ENCODE peak calls at places on chromosomes 16 and 17, in four cellular contexts. S is Panc1, Q is ovary, R is psoas muscle. G is an unnamed sample.

GRCh38 chr17:82816358-82816757 is 23.5 kb downstream of the ZNF750 start:
- DNase-seq in S (no peak), Q (no peak), R (peak; percentile 8), G (no peak)

GRCh38 chr17:7932483-7932891 is 481 bp downstream of the CNTROB start:
- DNase-seq in S (no peak), Q (peak; percentile 49), R (no peak), G (no peak)

GRCh38 chr17:42675984-42676423 is 790 bp downstream of the PLEKHH3 start:
- DNase-seq in S (no peak), Q (peak; percentile 72), R (peak; percentile 83), G (peak; percentile 56)

GRCh38 chr17:77439382-77440013 is 298.7 kb downstream of the SEC14L1 start:
- DNase-seq in S (no peak), Q (no peak), R (no peak), G (no peak)

GRCh38 chr16:87392823-87393679 is 915 bp downstream of the MAP1LC3B start:
- DNase-seq in S (no peak), Q (peak; percentile 56), R (peak; percentile 72), G (peak; percentile 46)

GRCh38 chr16:75267631-75268264 is 16.3 kb upstream of the BCAR1 start:
- DNase-seq in S (no peak), Q (no peak), R (peak; percentile 91), G (peak; percentile 77)

GRCh38 chr17:4940625-4941021 is 555 bp downstream of the RNF167 start:
- DNase-seq in S (no peak), Q (peak; percentile 36), R (peak; percentile 61), G (no peak)

GRCh38 chr17:61352771-61353170 is 46.9 kb upstream of the TBX2 start:
- DNase-seq in S (no peak), Q (no peak), R (no peak), G (no peak)

GRCh38 chr17:82947051-82947991 is 107.5 kb upstream of the ZNF750 start:
- DNase-seq in S (no peak), Q (no peak), R (peak; percentile 19), G (no peak)

GRCh38 chr17:68511254-68511670 is 968 bp upstream of the PRKAR1A start:
- DNase-seq in S (no peak), Q (no peak), R (no peak), G (no peak)

GRCh38 chr16:61323456-61323855 is 712.8 kb downstream of the CDH8 start:
- DNase-seq in S (no peak), Q (no peak), R (no peak), G (no peak)

GRCh38 chr17:9342225-9342624 is 233.4 kb downstream of the STX8 start:
- DNase-seq in S (no peak), Q (no peak), R (no peak), G (no peak)

GRCh38 chr16:2770057-2770780 is 6.9 kb downstream of the ELOB start:
- DNase-seq in S (no peak), Q (no peak), R (peak; percentile 50), G (no peak)

GRCh38 chr17:77188084-77189066 is 47.6 kb downstream of the SEC14L1 start:
- DNase-seq in S (no peak), Q (no peak), R (no peak), G (no peak)

GRCh38 chr17:55845385-55845784 is 94.5 kb downstream of the PCTP start:
- DNase-seq in S (no peak), Q (peak; percentile 22), R (peak; percentile 81), G (peak; percentile 51)

GRCh38 chr16:1026784-1027415 is 45.3 kb downstream of the SOX8 start:
- DNase-seq in S (no peak), Q (no peak), R (no peak), G (no peak)

GRCh38 chr16:77596243-77596642 is 126.1 kb upstream of the NUDT7 start:
- DNase-seq in S (no peak), Q (no peak), R (no peak), G (no peak)

GRCh38 chr16:54072237-54072636 is 214.3 kb downstream of the IRX3 start:
- DNase-seq in S (no peak), Q (no peak), R (no peak), G (no peak)

G was measured in heart right ventricle.